ENCODE peak calls at places on chromosome 9, in four cellular contexts. One of them, this sample, is unnamed.

GRCh38 chr9:36895744-36896260 is 138.3 kb downstream of the PAX5 start:
- DNase-seq in SK-N-SH: no peak
- DNase-seq in HepG2: no peak
- DNase-seq in K562: no peak
- DNase-seq in this sample: no peak

GRCh38 chr9:111896942-111897830 is 572 bp downstream of the UGCG start:
- DNase-seq in SK-N-SH: peak
- DNase-seq in HepG2: peak
- DNase-seq in K562: peak
- DNase-seq in this sample: peak

GRCh38 chr9:112754578-112754977 is 4.0 kb downstream of the SNX30 start:
- DNase-seq in SK-N-SH: no peak
- DNase-seq in HepG2: no peak
- DNase-seq in K562: no peak
- DNase-seq in this sample: no peak

GRCh38 chr9:88710449-88710848 is 175.5 kb downstream of the NXNL2 start:
- DNase-seq in SK-N-SH: no peak
- DNase-seq in HepG2: no peak
- DNase-seq in K562: no peak
- DNase-seq in this sample: no peak

GRCh38 chr9:136399176-136400037 is 563 bp downstream of the SNAPC4 start:
- DNase-seq in SK-N-SH: peak
- DNase-seq in HepG2: no peak
- DNase-seq in K562: no peak
- DNase-seq in this sample: peak

GRCh38 chr9:79028101-79028500 is 543.7 kb upstream of the TLE4 start:
- DNase-seq in SK-N-SH: no peak
- DNase-seq in HepG2: no peak
- DNase-seq in K562: no peak
- DNase-seq in this sample: no peak

GRCh38 chr9:94928696-94929372 is 202.3 kb downstream of the AOPEP start:
- DNase-seq in SK-N-SH: peak
- DNase-seq in HepG2: peak
- DNase-seq in K562: peak
- DNase-seq in this sample: no peak

GRCh38 chr9:93246111-93246510 is 62.2 kb downstream of the WNK2 start:
- DNase-seq in SK-N-SH: no peak
- DNase-seq in HepG2: no peak
- DNase-seq in K562: no peak
- DNase-seq in this sample: no peak

GRCh38 chr9:93465853-93466252 is 12.5 kb upstream of the FAM120AOS start:
- DNase-seq in SK-N-SH: no peak
- DNase-seq in HepG2: no peak
- DNase-seq in K562: no peak
- DNase-seq in this sample: no peak

GRCh38 chr9:33380390-33381094 is 21.8 kb downstream of the AQP7 start:
- DNase-seq in SK-N-SH: no peak
- DNase-seq in HepG2: no peak
- DNase-seq in K562: no peak
- DNase-seq in this sample: no peak

GRCh38 chr9:131667576-131667975 is 72.3 kb downstream of the RAPGEF1 start:
- DNase-seq in SK-N-SH: no peak
- DNase-seq in HepG2: no peak
- DNase-seq in K562: no peak
- DNase-seq in this sample: no peak

GRCh38 chr9:15824310-15824709 is 271.5 kb downstream of the CCDC171 start:
- DNase-seq in SK-N-SH: no peak
- DNase-seq in HepG2: peak
- DNase-seq in K562: no peak
- DNase-seq in this sample: peak

GRCh38 chr9:19408316-19408692 is 505 bp upstream of the ACER2 start:
- DNase-seq in SK-N-SH: no peak
- DNase-seq in HepG2: no peak
- DNase-seq in K562: peak
- DNase-seq in this sample: peak

GRCh38 chr9:19410195-19410503 is 1.3 kb downstream of the ACER2 start:
- DNase-seq in SK-N-SH: no peak
- DNase-seq in HepG2: no peak
- DNase-seq in K562: no peak
- DNase-seq in this sample: no peak

GRCh38 chr9:19408693-19409405 is at the start of gene ACER2:
- DNase-seq in SK-N-SH: peak
- DNase-seq in HepG2: peak
- DNase-seq in K562: peak
- DNase-seq in this sample: peak

GRCh38 chr9:19410594-19410993 is 1.8 kb downstream of the ACER2 start:
- DNase-seq in SK-N-SH: no peak
- DNase-seq in HepG2: no peak
- DNase-seq in K562: no peak
- DNase-seq in this sample: no peak

GRCh38 chr9:19409406-19410194 is 791 bp downstream of the ACER2 start:
- DNase-seq in SK-N-SH: peak
- DNase-seq in HepG2: peak
- DNase-seq in K562: peak
- DNase-seq in this sample: peak
- TF ChIP-seq FOXJ3 in SK-N-SH: no peak
- TF ChIP-seq FOXJ3 in HepG2: no peak
- TF ChIP-seq FOXJ3 in K562: no peak
- TF ChIP-seq FOXJ3 in this sample: no peak

DNA sequence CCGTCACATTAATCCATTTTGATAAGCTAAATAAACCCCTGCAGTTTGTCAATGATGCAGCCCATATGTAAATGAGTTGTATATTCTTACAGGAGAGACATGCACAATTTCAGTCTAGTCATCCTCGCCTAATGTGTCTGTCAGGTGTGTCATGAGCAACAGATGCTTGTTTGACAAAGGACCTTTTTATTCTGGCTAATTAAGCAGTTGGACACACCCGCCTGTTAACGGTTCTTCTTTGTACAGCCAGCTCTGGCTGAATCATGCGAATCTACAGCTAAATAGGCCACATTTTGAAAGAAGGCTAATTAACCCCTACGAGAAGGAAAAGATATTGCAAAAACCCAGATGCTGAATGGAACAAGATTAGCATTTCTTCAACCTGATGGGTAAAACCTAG is 124.2 kb downstream of the RFX3 start:
- DNase-seq in SK-N-SH: no peak
- DNase-seq in HepG2: no peak
- DNase-seq in K562: no peak
- DNase-seq in this sample: no peak
- TF ChIP-seq FOXJ3 in SK-N-SH: no peak
- TF ChIP-seq FOXJ3 in HepG2: no peak
- TF ChIP-seq FOXJ3 in K562: no peak
- TF ChIP-seq FOXJ3 in this sample: no peak

DNA sequence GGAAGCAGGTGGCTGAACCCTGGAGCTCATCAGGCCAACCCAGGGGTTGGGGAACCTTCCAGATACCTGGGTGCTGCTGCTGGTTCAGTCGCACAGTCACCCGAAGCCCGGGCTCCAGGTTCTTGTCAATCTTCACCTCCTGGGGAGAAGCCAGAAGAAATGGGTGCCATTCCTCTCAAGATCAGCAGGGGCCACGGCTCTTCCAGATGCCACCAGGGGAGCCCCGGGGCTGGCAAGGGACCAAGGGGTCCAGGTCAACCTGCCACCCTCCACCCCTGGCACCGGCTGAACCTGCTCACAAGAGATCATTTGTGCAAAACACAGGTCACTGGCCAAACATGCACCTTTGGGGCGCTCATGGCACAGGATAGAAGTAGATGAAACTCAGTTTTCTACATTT is 4.7 kb downstream of the SPOUT1 start:
- DNase-seq in SK-N-SH: no peak
- DNase-seq in HepG2: no peak
- DNase-seq in K562: no peak
- DNase-seq in this sample: no peak
- TF ChIP-seq FOXJ3 in SK-N-SH: no peak
- TF ChIP-seq FOXJ3 in HepG2: no peak
- TF ChIP-seq FOXJ3 in K562: no peak
- TF ChIP-seq FOXJ3 in this sample: no peak

DNA sequence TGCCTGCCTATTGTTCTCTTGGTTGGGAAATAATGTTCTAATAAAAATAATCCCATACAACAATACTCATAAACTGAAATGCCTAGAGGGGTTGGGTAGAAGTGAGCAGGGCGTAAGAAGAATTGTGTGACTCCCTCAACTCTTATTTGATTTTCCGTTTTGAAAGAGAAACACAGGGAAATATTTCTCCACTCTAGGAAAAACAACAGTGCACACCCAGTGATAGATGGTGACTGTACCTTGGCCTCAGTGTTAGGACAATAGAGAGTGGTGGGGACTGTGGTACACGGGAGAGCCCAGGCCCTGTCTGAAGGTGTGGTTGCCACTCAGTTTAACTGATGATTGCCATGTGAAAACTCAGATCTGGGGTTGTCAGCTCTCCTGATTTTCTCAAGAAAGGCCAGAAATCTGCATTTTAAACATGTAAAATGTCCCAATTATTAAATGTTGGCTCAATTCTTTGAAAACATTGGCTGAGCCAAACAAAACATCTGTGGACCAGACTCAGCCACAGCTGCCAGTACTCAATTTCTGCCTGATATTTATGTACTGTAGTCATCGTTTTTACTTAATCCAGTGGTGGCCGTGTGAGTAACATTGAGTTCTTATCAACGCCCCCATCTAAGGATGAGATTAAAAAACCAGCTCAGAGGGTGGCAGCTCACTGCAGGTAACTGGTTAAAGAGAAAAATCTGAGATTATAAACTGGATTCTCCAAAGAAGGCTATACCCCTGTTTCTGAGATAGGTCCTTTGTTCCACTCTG is 103.8 kb upstream of the ZNF618 start:
- DNase-seq in SK-N-SH: no peak
- DNase-seq in HepG2: no peak
- DNase-seq in K562: no peak
- DNase-seq in this sample: no peak
- TF ChIP-seq FOXJ3 in SK-N-SH: no peak
- TF ChIP-seq FOXJ3 in HepG2: no peak
- TF ChIP-seq FOXJ3 in K562: no peak
- TF ChIP-seq FOXJ3 in this sample: no peak

GRCh38 chr9:109856785-109857184 is 76.8 kb downstream of the PALM2AKAP2 start:
- DNase-seq in SK-N-SH: no peak
- DNase-seq in HepG2: no peak
- DNase-seq in K562: peak
- DNase-seq in this sample: peak
- TF ChIP-seq FOXJ3 in SK-N-SH: no peak
- TF ChIP-seq FOXJ3 in HepG2: no peak
- TF ChIP-seq FOXJ3 in K562: no peak
- TF ChIP-seq FOXJ3 in this sample: no peak

GRCh38 chr9:100413839-100414420 is 13.0 kb upstream of the MSANTD3 start:
- DNase-seq in SK-N-SH: no peak
- DNase-seq in HepG2: no peak
- DNase-seq in K562: no peak
- DNase-seq in this sample: no peak
- TF ChIP-seq FOXJ3 in SK-N-SH: no peak
- TF ChIP-seq FOXJ3 in HepG2: no peak
- TF ChIP-seq FOXJ3 in K562: no peak
- TF ChIP-seq FOXJ3 in this sample: no peak

This sample was measured in WTC11.